ENCODE peak calls at places on chromosomes 1 and 21, in seven cellular contexts. Q is brain microvascular endothelial cell, I is heart left ventricle, G is breast epithelium, O is GM13977, D is upper lobe of right lung, X is ovary. T is an unnamed sample.

GRCh38 chr21:45880097-45881068 is 101.2 kb upstream of the COL6A1 start:
- DNase-seq in Q (peak; percentile 76), I (peak; percentile 82), G (peak; percentile 57), O (peak; percentile 80), D (peak; percentile 75), X (peak; percentile 54), T (peak; percentile 87)

GRCh38 chr1:114126696-114127095 is 27.0 kb downstream of the SYT6 start:
- DNase-seq in Q (no peak), I (peak; percentile 34), G (no peak), O (peak; percentile 44), D (no peak), X (no peak), T (no peak)

GRCh38 chr1:64691631-64692030 is 53.2 kb upstream of the RAVER2 start:
- DNase-seq in Q (peak; percentile 51), I (no peak), G (no peak), O (no peak), D (no peak), X (no peak), T (peak; percentile 63)

GRCh38 chr1:187517508-187517907 is 688.8 kb downstream of the PLA2G4A start:
- DNase-seq in Q (no peak), I (no peak), G (no peak), O (no peak), D (no peak), X (no peak), T (no peak)

GRCh38 chr1:180096584-180097318 is 57.9 kb upstream of the QSOX1 start:
- DNase-seq in Q (no peak), I (no peak), G (no peak), O (no peak), D (no peak), X (no peak), T (peak; percentile 14)

GRCh38 chr1:47690341-47691244 is 252.7 kb downstream of the FOXD2 start:
- DNase-seq in Q (no peak), I (no peak), G (no peak), O (no peak), D (peak; percentile 11), X (no peak), T (no peak)

GRCh38 chr1:38084700-38085099 is 38.1 kb upstream of the POU3F1 start:
- DNase-seq in Q (no peak), I (peak; percentile 78), G (no peak), O (no peak), D (no peak), X (no peak), T (no peak)

GRCh38 chr21:31191553-31191952 is 152.5 kb downstream of the TIAM1 start:
- DNase-seq in Q (no peak), I (no peak), G (no peak), O (no peak), D (no peak), X (no peak), T (no peak)

GRCh38 chr1:53482441-53483153 is 23.4 kb downstream of the DMRTB1 start:
- DNase-seq in Q (no peak), I (no peak), G (no peak), O (no peak), D (no peak), X (no peak), T (no peak)

GRCh38 chr1:51622455-51622913 is 5.6 kb downstream of the OSBPL9 start:
- DNase-seq in Q (peak; percentile 80), I (peak; percentile 46), G (peak; percentile 69), O (no peak), D (no peak), X (no peak), T (peak; percentile 75)

GRCh38 chr1:212700597-212700891 is 904 bp upstream of the BATF3 start:
- DNase-seq in Q (no peak), I (no peak), G (no peak), O (no peak), D (no peak), X (no peak), T (no peak)

GRCh38 chr1:37323486-37324377 is 150.6 kb upstream of the ZC3H12A start:
- DNase-seq in Q (peak; percentile 19), I (no peak), G (no peak), O (peak; percentile 81), D (no peak), X (no peak), T (peak; percentile 3)

GRCh38 chr1:4047666-4048065 is 147.6 kb upstream of the C1orf174 start:
- DNase-seq in Q (no peak), I (no peak), G (no peak), O (no peak), D (no peak), X (no peak), T (no peak)

GRCh38 chr1:46218443-46218842 is 15.3 kb downstream of the LURAP1 start:
- DNase-seq in Q (no peak), I (no peak), G (no peak), O (no peak), D (no peak), X (no peak), T (no peak)

DNA sequence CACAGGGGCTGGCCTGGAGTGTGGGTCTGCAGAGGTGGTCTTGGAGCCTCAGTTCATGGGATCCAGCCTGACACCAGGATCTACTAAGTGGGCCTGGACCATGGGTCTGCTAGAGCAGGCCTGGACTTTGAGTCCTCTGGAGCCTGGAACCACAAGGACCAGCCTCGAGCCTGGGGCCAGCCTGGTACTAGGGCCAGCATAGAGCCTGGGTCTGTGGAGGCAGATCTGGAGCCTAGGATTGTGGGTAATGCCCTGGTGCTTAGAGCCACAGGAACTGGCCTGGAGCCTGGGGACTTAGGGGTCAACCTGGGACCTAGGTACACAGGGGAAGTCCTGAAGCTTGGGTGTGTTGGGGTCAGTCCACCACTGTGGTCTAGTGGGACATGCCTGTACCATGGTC is 12.7 kb downstream of the LORICRIN start:
- DNase-seq in Q (no peak), I (no peak), G (no peak), O (no peak), D (no peak), X (no peak), T (no peak)
- TF ChIP-seq CTCF in Q (no peak), I (no peak), G (no peak), O (no peak), D (no peak), X (no peak), T (no peak)

GRCh38 chr21:20877976-20878375 is 120.2 kb upstream of the NCAM2 start:
- DNase-seq in Q (no peak), I (no peak), G (no peak), O (no peak), D (no peak), X (no peak), T (no peak)

GRCh38 chr21:20882462-20883415 is 115.5 kb upstream of the NCAM2 start:
- DNase-seq in Q (peak; percentile 7), I (no peak), G (no peak), O (no peak), D (no peak), X (no peak), T (peak; percentile 42)
- TF ChIP-seq CTCF in Q (peak; percentile 75), I (peak; percentile 46), G (peak; percentile 57), O (peak; percentile 48), D (peak; percentile 48), X (no peak), T (peak; percentile 35)

DNA sequence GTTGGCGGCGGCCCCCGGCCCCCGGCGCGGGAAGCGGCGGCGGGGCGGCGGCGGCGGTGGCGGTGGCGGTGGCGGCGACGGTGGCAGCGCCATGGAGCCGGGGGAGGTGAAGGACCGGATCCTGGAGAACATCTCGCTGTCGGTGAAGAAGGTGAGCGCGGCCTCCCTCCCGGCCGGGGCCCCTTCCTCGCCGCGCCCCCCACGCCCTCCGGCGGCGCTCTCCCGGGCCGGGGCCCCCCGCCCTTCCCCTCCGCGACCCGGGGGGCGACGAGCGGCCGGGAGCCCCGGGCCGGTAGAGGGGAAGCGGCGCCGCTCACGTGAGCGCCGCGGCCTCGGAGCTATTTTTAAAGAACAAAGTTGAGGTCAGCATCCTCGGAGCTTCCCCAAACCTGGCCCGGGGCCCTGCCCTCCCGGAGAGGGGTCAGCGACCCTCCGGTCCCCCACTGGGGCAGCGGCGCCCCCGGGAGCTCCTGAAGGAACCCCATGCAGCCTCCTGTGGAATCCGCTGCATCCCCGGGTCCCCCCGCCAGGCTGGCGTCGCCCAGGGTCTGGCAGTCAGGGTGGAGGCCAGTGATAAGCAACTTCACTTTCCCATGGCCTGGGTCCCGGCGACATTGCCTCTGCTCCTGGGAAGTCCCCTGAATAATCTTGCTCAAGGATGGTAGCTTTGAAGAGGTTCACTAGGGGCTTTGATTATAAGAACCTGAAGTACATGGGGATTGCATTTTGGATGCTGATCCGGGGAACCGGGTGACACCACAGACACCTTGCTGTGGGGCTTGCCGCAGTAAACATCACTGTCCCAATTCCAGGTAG is 556 bp downstream of the PLEKHM2 start:
- DNase-seq in Q (no peak), I (peak; percentile 67), G (peak; percentile 26), O (peak; percentile 57), D (peak; percentile 77), X (peak; percentile 64), T (no peak)
- TF ChIP-seq CTCF in Q (peak; percentile 40), I (no peak), G (no peak), O (no peak), D (no peak), X (no peak), T (no peak)

GRCh38 chr1:26164036-26164927 is 4.5 kb downstream of the C1orf232 start:
- DNase-seq in Q (no peak), I (peak; percentile 66), G (no peak), O (peak; percentile 86), D (peak; percentile 72), X (peak; percentile 77), T (peak; percentile 31)
- TF ChIP-seq CTCF in Q (peak; percentile 37), I (peak; percentile 91), G (no peak), O (peak; percentile 93), D (peak; percentile 64), X (peak; percentile 78), T (no peak)

GRCh38 chr1:156619582-156619955 is 354 bp downstream of the HAPLN2 start:
- DNase-seq in Q (no peak), I (no peak), G (no peak), O (no peak), D (peak; percentile 11), X (no peak), T (no peak)

GRCh38 chr1:156618853-156619581 is at the start of gene HAPLN2:
- DNase-seq in Q (no peak), I (no peak), G (no peak), O (no peak), D (peak; percentile 35), X (no peak), T (no peak)

GRCh38 chr1:156615946-156616345 is 3.3 kb upstream of the HAPLN2 start:
- DNase-seq in Q (no peak), I (no peak), G (no peak), O (no peak), D (peak; percentile 26), X (no peak), T (no peak)

GRCh38 chr1:156616463-156616862 is 2.8 kb upstream of the HAPLN2 start:
- DNase-seq in Q (peak; percentile 60), I (peak; percentile 66), G (no peak), O (no peak), D (no peak), X (no peak), T (peak; percentile 60)
- TF ChIP-seq CTCF in Q (no peak), I (no peak), G (no peak), O (no peak), D (no peak), X (no peak), T (no peak)

DNA sequence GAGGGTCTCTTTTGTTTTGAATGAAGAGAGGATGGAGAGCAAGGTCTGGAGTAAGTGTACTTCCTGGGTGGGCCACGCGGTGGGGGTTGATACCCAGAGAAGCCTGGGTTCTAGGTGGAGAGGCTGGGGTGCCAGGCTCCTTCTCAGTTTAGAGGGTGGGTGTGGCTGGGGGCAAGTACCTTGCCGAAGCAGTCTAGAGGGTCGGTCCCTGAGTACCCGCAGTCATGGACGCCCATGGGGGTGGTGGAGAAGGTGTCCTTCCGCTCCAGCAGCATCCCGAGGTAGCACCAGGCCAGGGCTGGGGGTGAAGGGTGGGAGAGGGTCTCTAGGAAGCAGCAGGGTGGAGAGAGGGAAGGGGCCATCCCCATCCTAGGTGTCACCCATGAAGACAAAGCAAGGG is 14.3 kb downstream of the TTC22 start:
- DNase-seq in Q (no peak), I (no peak), G (no peak), O (no peak), D (no peak), X (no peak), T (no peak)
- TF ChIP-seq CTCF in Q (no peak), I (no peak), G (no peak), O (no peak), D (no peak), X (no peak), T (no peak)